ENCODE peak calls at places on chromosomes 16 and 17, in seven cellular contexts. One of them, this sample, is unnamed.

GRCh38 chr17:31527606-31528005 is 136.1 kb downstream of the RAB11FIP4 start:
- DNase-seq in T47D: no peak
- DNase-seq in GM12878: no peak
- DNase-seq in SK-N-SH: no peak
- DNase-seq in HCT116: no peak
- DNase-seq in K562: no peak
- DNase-seq in HepG2: no peak
- DNase-seq in this sample: no peak

GRCh38 chr17:47702391-47702995 is 8.5 kb downstream of the TBKBP1 start:
- DNase-seq in SK-N-SH: no peak
- DNase-seq in HCT116: no peak
- DNase-seq in T47D: no peak
- DNase-seq in HepG2: no peak
- DNase-seq in GM12878: no peak
- DNase-seq in K562: no peak
- DNase-seq in this sample: no peak

GRCh38 chr17:73189417-73190099 is 3.3 kb upstream of the COG1 start:
- DNase-seq in GM12878: no peak
- DNase-seq in K562: peak
- DNase-seq in HepG2: peak
- DNase-seq in SK-N-SH: peak
- DNase-seq in T47D: peak
- DNase-seq in HCT116: peak
- DNase-seq in this sample: no peak

GRCh38 chr17:76968707-76969597 is 100.7 kb downstream of the MGAT5B start:
- DNase-seq in T47D: no peak
- DNase-seq in HepG2: no peak
- DNase-seq in SK-N-SH: peak
- DNase-seq in GM12878: no peak
- DNase-seq in HCT116: no peak
- DNase-seq in K562: peak
- DNase-seq in this sample: peak

GRCh38 chr16:83433201-83433600 is 374.6 kb upstream of the HSBP1 start:
- DNase-seq in HepG2: no peak
- DNase-seq in SK-N-SH: no peak
- DNase-seq in HCT116: no peak
- DNase-seq in K562: no peak
- DNase-seq in GM12878: no peak
- DNase-seq in T47D: no peak
- DNase-seq in this sample: no peak

GRCh38 chr16:89138513-89138795 is 33.1 kb upstream of the CDH15 start:
- DNase-seq in T47D: no peak
- DNase-seq in HCT116: no peak
- DNase-seq in HepG2: no peak
- DNase-seq in SK-N-SH: no peak
- DNase-seq in K562: no peak
- DNase-seq in GM12878: no peak
- DNase-seq in this sample: no peak

GRCh38 chr17:34379876-34380275 is 16.8 kb upstream of the CCL1 start:
- DNase-seq in T47D: no peak
- DNase-seq in GM12878: no peak
- DNase-seq in SK-N-SH: no peak
- DNase-seq in K562: no peak
- DNase-seq in HCT116: no peak
- DNase-seq in HepG2: no peak
- DNase-seq in this sample: no peak

GRCh38 chr16:15874745-15875314 is 13.6 kb downstream of the CEP20 start:
- DNase-seq in K562: peak
- DNase-seq in HCT116: peak
- DNase-seq in HepG2: peak
- DNase-seq in GM12878: no peak
- DNase-seq in SK-N-SH: peak
- DNase-seq in T47D: no peak
- DNase-seq in this sample: no peak

GRCh38 chr16:58198022-58198683 is at the start of gene CSNK2A2:
- DNase-seq in SK-N-SH: peak
- DNase-seq in HepG2: peak
- DNase-seq in GM12878: no peak
- DNase-seq in HCT116: peak
- DNase-seq in K562: peak
- DNase-seq in T47D: peak
- DNase-seq in this sample: peak

GRCh38 chr17:81189670-81190530 is 23.9 kb upstream of the AATK start:
- DNase-seq in HCT116: no peak
- DNase-seq in SK-N-SH: peak
- DNase-seq in K562: peak
- DNase-seq in HepG2: peak
- DNase-seq in GM12878: no peak
- DNase-seq in T47D: peak
- DNase-seq in this sample: no peak

GRCh38 chr16:87948119-87948545 is 3.1 kb upstream of the BANP start:
- DNase-seq in HepG2: peak
- DNase-seq in SK-N-SH: no peak
- DNase-seq in K562: no peak
- DNase-seq in T47D: no peak
- DNase-seq in HCT116: no peak
- DNase-seq in GM12878: no peak
- DNase-seq in this sample: no peak

GRCh38 chr17:19904412-19904811 is 36.7 kb upstream of the ULK2 start:
- DNase-seq in GM12878: no peak
- DNase-seq in K562: no peak
- DNase-seq in HepG2: peak
- DNase-seq in SK-N-SH: no peak
- DNase-seq in HCT116: no peak
- DNase-seq in T47D: no peak
- DNase-seq in this sample: no peak
- TF ChIP-seq JUND in GM12878: no peak
- TF ChIP-seq JUND in K562: no peak
- TF ChIP-seq JUND in HepG2: no peak
- TF ChIP-seq JUND in SK-N-SH: no peak
- TF ChIP-seq JUND in HCT116: no peak
- TF ChIP-seq JUND in T47D: no peak
- TF ChIP-seq JUND in this sample: no peak

GRCh38 chr17:21240375-21241055 is 12.7 kb downstream of the NATD1 start:
- DNase-seq in K562: no peak
- DNase-seq in HepG2: no peak
- DNase-seq in T47D: no peak
- DNase-seq in HCT116: no peak
- DNase-seq in GM12878: no peak
- DNase-seq in SK-N-SH: no peak
- DNase-seq in this sample: no peak

GRCh38 chr17:21239680-21240374 is 13.4 kb downstream of the NATD1 start:
- DNase-seq in T47D: peak
- DNase-seq in SK-N-SH: peak
- DNase-seq in HCT116: no peak
- DNase-seq in HepG2: peak
- DNase-seq in GM12878: no peak
- DNase-seq in K562: peak
- DNase-seq in this sample: peak

GRCh38 chr17:21242026-21242700 is 11.0 kb downstream of the NATD1 start:
- DNase-seq in GM12878: no peak
- DNase-seq in HepG2: no peak
- DNase-seq in T47D: no peak
- DNase-seq in K562: no peak
- DNase-seq in HCT116: no peak
- DNase-seq in SK-N-SH: no peak
- DNase-seq in this sample: no peak

GRCh38 chr17:21242780-21243515 is 10.3 kb downstream of the NATD1 start:
- DNase-seq in T47D: no peak
- DNase-seq in K562: no peak
- DNase-seq in HepG2: no peak
- DNase-seq in GM12878: no peak
- DNase-seq in SK-N-SH: no peak
- DNase-seq in HCT116: no peak
- DNase-seq in this sample: no peak

DNA sequence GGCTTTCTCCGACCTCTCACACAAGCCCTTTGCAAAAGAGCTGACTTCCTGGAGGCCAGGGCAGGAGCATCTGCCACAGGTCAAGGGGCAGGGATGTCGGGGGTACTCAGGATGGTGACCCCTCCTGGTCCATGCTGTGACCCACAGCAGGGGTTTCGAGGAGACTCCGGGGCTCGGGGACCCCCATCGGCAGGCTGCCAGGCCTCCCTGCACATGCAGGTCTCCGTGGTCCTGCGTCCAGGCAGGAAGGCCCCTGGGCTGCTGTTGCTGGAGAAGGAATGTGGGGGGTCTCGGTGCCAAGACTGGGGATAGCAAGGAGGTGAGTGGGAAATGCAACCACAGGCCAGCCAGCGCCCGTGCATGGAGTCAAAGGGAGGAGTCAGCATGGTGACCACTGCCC is 11.6 kb downstream of the NATD1 start:
- DNase-seq in HCT116: no peak
- DNase-seq in GM12878: no peak
- DNase-seq in T47D: no peak
- DNase-seq in HepG2: no peak
- DNase-seq in K562: no peak
- DNase-seq in SK-N-SH: no peak
- DNase-seq in this sample: no peak
- TF ChIP-seq JUND in HCT116: no peak
- TF ChIP-seq JUND in GM12878: no peak
- TF ChIP-seq JUND in T47D: no peak
- TF ChIP-seq JUND in HepG2: no peak
- TF ChIP-seq JUND in K562: no peak
- TF ChIP-seq JUND in SK-N-SH: no peak
- TF ChIP-seq JUND in this sample: no peak

GRCh38 chr16:66673691-66674090 is 22.9 kb downstream of the CMTM4 start:
- DNase-seq in SK-N-SH: no peak
- DNase-seq in GM12878: no peak
- DNase-seq in HCT116: no peak
- DNase-seq in K562: no peak
- DNase-seq in T47D: no peak
- DNase-seq in HepG2: no peak
- DNase-seq in this sample: no peak

GRCh38 chr16:66667944-66668343 is 28.6 kb downstream of the CMTM4 start:
- DNase-seq in T47D: no peak
- DNase-seq in HepG2: no peak
- DNase-seq in HCT116: no peak
- DNase-seq in K562: no peak
- DNase-seq in SK-N-SH: no peak
- DNase-seq in GM12878: no peak
- DNase-seq in this sample: no peak

GRCh38 chr16:66670691-66671090 is 25.9 kb downstream of the CMTM4 start:
- DNase-seq in SK-N-SH: no peak
- DNase-seq in T47D: no peak
- DNase-seq in HCT116: no peak
- DNase-seq in GM12878: no peak
- DNase-seq in K562: no peak
- DNase-seq in HepG2: no peak
- DNase-seq in this sample: no peak

DNA sequence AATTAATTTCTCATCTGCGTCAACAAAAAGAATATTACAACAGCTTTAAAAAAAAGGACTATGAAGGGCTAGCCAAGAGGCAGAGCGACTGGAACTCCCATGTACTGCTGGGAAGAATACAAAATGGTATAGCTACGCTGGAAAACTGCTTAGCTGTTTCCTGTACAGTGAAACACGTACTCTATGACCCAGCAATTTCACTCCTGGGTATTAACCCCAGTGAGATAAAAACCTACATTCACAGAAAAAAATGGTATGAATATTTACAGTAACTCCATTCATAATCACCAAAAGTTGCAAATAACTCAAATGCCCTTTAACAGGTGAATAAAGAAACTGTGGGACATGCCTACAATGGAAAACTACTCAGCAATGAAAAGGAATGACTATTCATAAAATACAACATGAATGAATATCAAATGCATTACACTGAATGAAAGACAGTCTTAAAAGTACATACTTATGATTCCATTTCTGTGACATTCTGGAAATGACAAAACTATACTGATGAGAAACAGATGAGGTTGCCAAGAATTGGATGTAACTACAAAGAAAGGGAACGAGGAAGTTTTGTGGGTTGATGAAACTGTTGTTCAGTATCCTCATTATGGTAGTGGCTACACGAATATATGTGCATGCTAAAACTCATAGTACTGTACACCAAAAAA is 27.6 kb downstream of the CMTM4 start:
- DNase-seq in GM12878: no peak
- DNase-seq in HCT116: no peak
- DNase-seq in HepG2: no peak
- DNase-seq in K562: no peak
- DNase-seq in T47D: no peak
- DNase-seq in SK-N-SH: no peak
- DNase-seq in this sample: no peak
- TF ChIP-seq JUND in GM12878: no peak
- TF ChIP-seq JUND in HCT116: no peak
- TF ChIP-seq JUND in HepG2: no peak
- TF ChIP-seq JUND in K562: no peak
- TF ChIP-seq JUND in T47D: no peak
- TF ChIP-seq JUND in SK-N-SH: peak
- TF ChIP-seq JUND in this sample: no peak

GRCh38 chr16:53863861-53864260 is 159.9 kb downstream of the FTO start:
- DNase-seq in HCT116: no peak
- DNase-seq in T47D: no peak
- DNase-seq in GM12878: no peak
- DNase-seq in K562: no peak
- DNase-seq in SK-N-SH: no peak
- DNase-seq in HepG2: no peak
- DNase-seq in this sample: no peak

GRCh38 chr16:53866520-53866919 is 162.6 kb downstream of the FTO start:
- DNase-seq in HCT116: no peak
- DNase-seq in SK-N-SH: no peak
- DNase-seq in K562: no peak
- DNase-seq in GM12878: no peak
- DNase-seq in HepG2: no peak
- DNase-seq in T47D: no peak
- DNase-seq in this sample: no peak

GRCh38 chr16:53864819-53865491 is 161.0 kb downstream of the FTO start:
- DNase-seq in GM12878: no peak
- DNase-seq in HCT116: peak
- DNase-seq in HepG2: peak
- DNase-seq in SK-N-SH: no peak
- DNase-seq in K562: peak
- DNase-seq in T47D: no peak
- DNase-seq in this sample: no peak

GRCh38 chr16:53870831-53871230 is 166.9 kb downstream of the FTO start:
- DNase-seq in K562: no peak
- DNase-seq in SK-N-SH: no peak
- DNase-seq in T47D: no peak
- DNase-seq in GM12878: no peak
- DNase-seq in HCT116: no peak
- DNase-seq in HepG2: no peak
- DNase-seq in this sample: no peak

DNA sequence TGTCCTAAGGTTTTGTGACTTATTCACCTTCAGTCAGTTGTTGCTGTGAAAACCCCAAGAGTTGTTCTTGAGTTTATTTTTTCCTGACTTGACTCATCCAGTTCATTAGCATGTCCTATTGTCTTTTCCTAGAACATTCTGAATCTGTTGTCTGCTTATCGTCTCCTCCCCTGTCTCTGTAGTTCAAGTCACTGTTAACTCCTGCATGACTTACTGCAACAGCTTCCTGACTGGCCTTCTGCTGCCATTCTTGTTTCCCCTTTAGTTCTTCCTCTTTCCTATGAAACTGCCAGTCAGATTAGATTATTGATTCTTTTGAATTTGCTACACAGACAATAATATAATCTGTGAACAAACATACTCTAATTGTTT is 161.5 kb downstream of the FTO start:
- DNase-seq in HCT116: peak
- DNase-seq in K562: peak
- DNase-seq in T47D: no peak
- DNase-seq in SK-N-SH: no peak
- DNase-seq in HepG2: no peak
- DNase-seq in GM12878: peak
- DNase-seq in this sample: no peak
- TF ChIP-seq JUND in HCT116: no peak
- TF ChIP-seq JUND in K562: peak
- TF ChIP-seq JUND in T47D: no peak
- TF ChIP-seq JUND in SK-N-SH: no peak
- TF ChIP-seq JUND in HepG2: no peak
- TF ChIP-seq JUND in GM12878: no peak
- TF ChIP-seq JUND in this sample: no peak

GRCh38 chr17:7580631-7581554 is 1.5 kb downstream of the CD68 start:
- DNase-seq in SK-N-SH: no peak
- DNase-seq in T47D: no peak
- DNase-seq in K562: peak
- DNase-seq in HepG2: no peak
- DNase-seq in GM12878: no peak
- DNase-seq in HCT116: no peak
- DNase-seq in this sample: peak
- TF ChIP-seq JUND in SK-N-SH: no peak
- TF ChIP-seq JUND in T47D: no peak
- TF ChIP-seq JUND in K562: peak
- TF ChIP-seq JUND in HepG2: no peak
- TF ChIP-seq JUND in GM12878: no peak
- TF ChIP-seq JUND in HCT116: no peak
- TF ChIP-seq JUND in this sample: no peak

This sample was measured in H1.